ENCODE peak calls at places on chromosomes 5 and 9, in six cellular contexts. M is mucosa of descending colon, N is A549, H is heart left ventricle, Z is fibroblast of lung, J is SK-N-SH. O is an unnamed sample.

GRCh38 chr9:136484153-136485048 is 1.6 kb upstream of the SEC16A start:
- DNase-seq in M (peak; percentile 68), N (peak; percentile 73), H (peak; percentile 58), Z (no peak), J (no peak), O (no peak)

GRCh38 chr9:82057805-82058204 is 69.2 kb downstream of the SPATA31D1 start:
- DNase-seq in M (no peak), N (no peak), H (no peak), Z (no peak), J (no peak), O (no peak)

GRCh38 chr9:117343416-117343815 is 71.4 kb downstream of the ASTN2 start:
- DNase-seq in M (no peak), N (no peak), H (no peak), Z (peak; percentile 27), J (no peak), O (no peak)

GRCh38 chr5:68137451-68138190 is 77.9 kb upstream of the PIK3R1 start:
- DNase-seq in M (no peak), N (no peak), H (no peak), Z (peak; percentile 77), J (no peak), O (no peak)

GRCh38 chr9:89623925-89624420 is 19.2 kb downstream of the GADD45G start:
- DNase-seq in M (no peak), N (no peak), H (peak; percentile 25), Z (no peak), J (no peak), O (no peak)

GRCh38 chr5:62068554-62068953 is 237.5 kb upstream of the KIF2A start:
- DNase-seq in M (no peak), N (no peak), H (no peak), Z (no peak), J (no peak), O (no peak)

GRCh38 chr5:40796487-40796889 is 1.7 kb downstream of the PRKAA1 start:
- DNase-seq in M (no peak), N (peak; percentile 24), H (no peak), Z (peak; percentile 44), J (no peak), O (no peak)

GRCh38 chr9:125409217-125409636 is 147.6 kb downstream of the GAPVD1 start:
- DNase-seq in M (no peak), N (peak; percentile 57), H (no peak), Z (no peak), J (no peak), O (no peak)

GRCh38 chr5:175847503-175847902 is 23.9 kb upstream of the CPLX2 start:
- DNase-seq in M (no peak), N (peak; percentile 82), H (no peak), Z (no peak), J (no peak), O (no peak)

GRCh38 chr9:32427111-32427873 is 42.8 kb downstream of the ACO1 start:
- DNase-seq in M (peak; percentile 30), N (no peak), H (no peak), Z (peak; percentile 33), J (no peak), O (no peak)

GRCh38 chr5:121018004-121018403 is 553.9 kb downstream of the PRR16 start:
- DNase-seq in M (no peak), N (no peak), H (no peak), Z (no peak), J (no peak), O (no peak)

GRCh38 chr5:137921931-137922330 is 32.7 kb downstream of the PKD2L2 start:
- DNase-seq in M (no peak), N (no peak), H (no peak), Z (peak; percentile 70), J (no peak), O (no peak)

GRCh38 chr5:114839360-114839759 is 330.3 kb downstream of the TRIM36 start:
- DNase-seq in M (no peak), N (no peak), H (no peak), Z (no peak), J (no peak), O (no peak)

GRCh38 chr5:52497133-52497693 is 290.5 kb upstream of the ITGA1 start:
- DNase-seq in M (no peak), N (no peak), H (no peak), Z (no peak), J (no peak), O (no peak)

GRCh38 chr5:132142459-132142858 is 68.9 kb downstream of the CSF2 start:
- DNase-seq in M (no peak), N (no peak), H (no peak), Z (no peak), J (no peak), O (no peak)

GRCh38 chr9:73023025-73023541 is 70.2 kb upstream of the ALDH1A1 start:
- DNase-seq in M (peak; percentile 56), N (peak; percentile 96), H (peak; percentile 53), Z (peak; percentile 62), J (peak; percentile 15), O (no peak)

GRCh38 chr9:135960328-135961276 is 571 bp downstream of the UBAC1 start:
- DNase-seq in M (peak; percentile 51), N (no peak), H (peak; percentile 36), Z (no peak), J (peak; percentile 80), O (no peak)

GRCh38 chr9:136281421-136282271 is 22.2 kb downstream of the CCDC187 start:
- DNase-seq in M (no peak), N (no peak), H (no peak), Z (no peak), J (no peak), O (no peak)

GRCh38 chr5:12354686-12355085 is 450.4 kb upstream of the CTNND2 start:
- DNase-seq in M (no peak), N (no peak), H (no peak), Z (no peak), J (no peak), O (no peak)

GRCh38 chr9:131126059-131126426 is 657 bp downstream of the NUP214 start:
- DNase-seq in M (no peak), N (no peak), H (no peak), Z (no peak), J (no peak), O (no peak)

GRCh38 chr9:110444911-110445310 is 107.2 kb upstream of the TXNDC8 start:
- DNase-seq in M (no peak), N (no peak), H (no peak), Z (peak; percentile 94), J (no peak), O (no peak)

GRCh38 chr9:76396144-76396543 is 1.9 kb upstream of the RFK start:
- DNase-seq in M (no peak), N (no peak), H (no peak), Z (no peak), J (no peak), O (no peak)

GRCh38 chr9:76394023-76394895 is at the start of gene RFK:
- DNase-seq in M (peak; percentile 98), N (peak; percentile 96), H (peak; percentile 94), Z (peak; percentile 95), J (peak; percentile 94), O (peak; percentile 89)

GRCh38 chr9:76396597-76396996 is 2.4 kb upstream of the RFK start:
- DNase-seq in M (no peak), N (no peak), H (no peak), Z (no peak), J (no peak), O (no peak)

GRCh38 chr9:76395381-76395780 is 1.2 kb upstream of the RFK start:
- DNase-seq in M (no peak), N (no peak), H (no peak), Z (no peak), J (no peak), O (no peak)

GRCh38 chr9:76394896-76395244 is 644 bp upstream of the RFK start:
- DNase-seq in M (peak; percentile 65), N (peak; percentile 85), H (peak; percentile 50), Z (no peak), J (peak; percentile 70), O (peak; percentile 85)
- TF ChIP-seq CTCF in M (no peak), N (no peak), H (no peak), Z (no peak), J (no peak), O (no peak)

DNA sequence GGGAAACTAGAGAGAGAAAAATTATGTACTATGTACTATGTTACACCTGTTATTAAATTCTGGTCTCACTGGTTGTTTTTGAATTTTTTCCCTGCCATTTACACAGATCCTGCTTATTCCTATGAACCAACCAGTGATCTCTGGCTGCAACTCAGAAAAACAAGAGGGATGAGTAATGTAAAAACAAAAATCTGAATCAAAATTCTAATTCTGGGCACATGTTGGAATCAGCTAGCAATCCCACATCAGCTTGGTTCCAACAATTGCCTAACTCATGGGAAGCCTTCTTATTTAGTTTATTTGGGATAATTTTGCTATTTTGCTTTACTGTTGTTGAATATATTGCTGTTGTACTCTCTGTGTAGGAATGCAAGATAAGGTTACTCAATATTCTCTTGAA is 78.3 kb downstream of the PLK2 start:
- DNase-seq in M (no peak), N (no peak), H (no peak), Z (no peak), J (no peak), O (no peak)
- H3K9me3 ChIP-seq in M (peaks cover 21% of the 10 kb centered on the region), N (peaks cover 15% of the 10 kb centered on the region), H (peaks cover 22% of the 10 kb centered on the region), Z (no peaks in the 10 kb centered on the region), J (peaks cover 18% of the 10 kb centered on the region), O (no peaks in the 10 kb centered on the region)

DNA sequence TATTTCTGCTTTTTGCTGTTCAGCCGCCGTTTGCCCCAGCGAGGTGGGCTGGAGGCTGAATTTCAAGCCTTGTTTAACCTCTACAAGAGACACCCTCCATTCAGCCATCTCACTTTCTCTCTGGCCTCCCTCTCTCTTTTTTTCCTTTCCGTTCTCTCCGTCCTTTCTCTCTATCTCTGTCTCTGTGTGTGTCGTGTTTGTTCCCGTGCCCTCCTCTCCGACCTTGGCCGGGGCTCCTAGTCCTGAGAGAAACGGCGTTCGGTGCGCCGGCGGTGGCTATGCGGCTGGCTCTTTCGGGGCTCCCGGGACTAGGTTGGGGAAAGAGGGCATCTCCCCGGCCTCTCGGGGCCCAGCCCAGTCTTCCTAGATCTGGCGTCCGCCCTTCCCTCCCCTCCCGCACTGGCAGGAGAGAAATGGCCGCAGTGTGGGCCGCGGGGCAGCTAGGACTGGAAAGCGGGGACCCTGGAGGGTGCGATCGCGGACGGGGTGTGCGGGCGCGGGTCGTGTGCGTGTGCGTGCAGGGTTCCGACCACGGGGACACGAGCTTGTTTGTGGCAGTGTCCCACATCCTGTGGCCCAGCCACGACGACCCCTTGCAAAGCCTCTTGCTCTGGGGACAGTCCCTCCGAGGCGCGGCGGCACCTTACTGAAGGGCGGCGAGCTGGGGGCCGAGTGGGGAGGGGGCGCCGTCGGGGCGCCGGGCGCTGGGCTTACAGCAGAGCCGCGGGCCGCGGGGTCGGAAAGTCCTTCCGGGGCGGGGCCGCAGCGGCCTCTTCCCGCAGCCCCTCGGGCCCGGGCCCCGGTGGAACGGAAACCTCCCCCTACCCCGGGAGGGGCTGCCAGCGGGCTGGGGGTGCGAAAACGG is 5.7 kb downstream of the LHX2 start:
- DNase-seq in M (no peak), N (no peak), H (no peak), Z (no peak), J (peak; percentile 51), O (no peak)
- H3K4me1 ChIP-seq in M (peaks cover 24% of the 10 kb centered on the region), N (peaks cover under 1% of the 10 kb centered on the region), H (peaks cover 11% of the 10 kb centered on the region), Z (no peaks in the 10 kb centered on the region), J (no peaks in the 10 kb centered on the region), O (no peaks in the 10 kb centered on the region)

DNA sequence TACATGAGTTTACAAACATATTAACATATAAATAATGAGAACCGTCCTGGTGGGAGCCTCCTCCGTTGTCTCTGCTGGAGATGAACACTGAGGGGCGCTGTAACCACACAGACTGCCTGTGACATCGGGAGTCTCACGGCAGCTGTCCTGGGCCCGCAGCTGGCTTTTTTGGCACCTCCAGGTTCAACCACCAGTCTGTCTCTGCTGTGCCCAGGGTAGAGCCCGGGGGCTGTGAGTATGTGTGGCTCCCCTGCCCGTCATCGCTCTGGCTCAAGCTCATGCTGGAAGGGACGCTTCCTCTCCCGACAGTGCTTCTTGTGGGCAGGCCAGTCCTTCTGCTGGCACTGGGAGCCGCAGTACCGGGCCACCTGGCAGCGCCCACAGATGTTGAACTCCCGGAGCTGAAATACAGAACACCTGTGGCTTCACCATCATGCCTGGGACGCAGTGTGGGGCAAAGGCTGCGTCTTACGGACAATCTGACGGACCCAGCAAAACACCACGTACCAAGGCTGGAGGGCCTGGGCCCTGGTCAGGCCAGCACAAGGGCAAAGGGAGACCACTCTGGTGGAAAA is 3.6 kb upstream of the DPH7 start:
- DNase-seq in M (no peak), N (peak; percentile 48), H (no peak), Z (no peak), J (peak; percentile 50), O (no peak)
- TF ChIP-seq CTCF in M (no peak), N (peak; percentile 36), H (no peak), Z (peak; percentile 24), J (peak; percentile 47), O (no peak)

O was measured in right atrium auricular region.